ENCODE peak calls at places on chromosome 1, in four cellular contexts. T, Q, G and M are unnamed samples.

GRCh38 chr1:226100436-226101347 is 38.2 kb downstream of the H3-3A start:
- DNase-seq in G (no peak), Q (peak), T (peak), M (no peak)

GRCh38 chr1:228830954-228831481 is 95.7 kb downstream of the RHOU start:
- DNase-seq in Q (no peak), T (peak), G (peak), M (no peak)

GRCh38 chr1:19859876-19860275 is 22.3 kb upstream of the OTUD3 start:
- DNase-seq in T (no peak), G (no peak), Q (no peak), M (no peak)

GRCh38 chr1:240691521-240692338 is 79.8 kb upstream of the GREM2 start:
- DNase-seq in Q (no peak), T (peak), G (no peak), M (peak)

GRCh38 chr1:53526451-53527101 is 67.4 kb downstream of the DMRTB1 start:
- DNase-seq in Q (no peak), T (peak), G (no peak), M (no peak)

GRCh38 chr1:154961497-154962237 is at the start of gene PYGO2:
- DNase-seq in T (peak), G (no peak), Q (peak), M (peak)

GRCh38 chr1:178496410-178497135 is at the start of gene CLEC20A:
- DNase-seq in T (no peak), G (no peak), Q (no peak), M (no peak)

GRCh38 chr1:151032164-151032563 is 4.2 kb upstream of the BNIPL start:
- DNase-seq in G (no peak), Q (no peak), T (no peak), M (no peak)

GRCh38 chr1:227729881-227730629 is 5.0 kb downstream of the JMJD4 start:
- DNase-seq in T (peak), G (no peak), Q (peak), M (peak)

GRCh38 chr1:25137521-25138395 is 94.5 kb downstream of the SYF2 start:
- DNase-seq in T (no peak), Q (no peak), G (no peak), M (no peak)

GRCh38 chr1:25134307-25134706 is 98.0 kb downstream of the SYF2 start:
- DNase-seq in T (no peak), Q (no peak), G (no peak), M (no peak)

GRCh38 chr1:25137106-25137505 is 95.2 kb downstream of the SYF2 start:
- DNase-seq in G (no peak), Q (no peak), T (no peak), M (no peak)

GRCh38 chr1:25134801-25135585 is 97.3 kb downstream of the SYF2 start:
- DNase-seq in Q (no peak), G (no peak), T (no peak), M (no peak)

GRCh38 chr1:25135903-25136302 is 96.4 kb downstream of the SYF2 start:
- DNase-seq in T (no peak), G (no peak), Q (no peak), M (no peak)
- TF ChIP-seq FOS in T (no peak), G (no peak), Q (no peak), M (no peak)

DNA sequence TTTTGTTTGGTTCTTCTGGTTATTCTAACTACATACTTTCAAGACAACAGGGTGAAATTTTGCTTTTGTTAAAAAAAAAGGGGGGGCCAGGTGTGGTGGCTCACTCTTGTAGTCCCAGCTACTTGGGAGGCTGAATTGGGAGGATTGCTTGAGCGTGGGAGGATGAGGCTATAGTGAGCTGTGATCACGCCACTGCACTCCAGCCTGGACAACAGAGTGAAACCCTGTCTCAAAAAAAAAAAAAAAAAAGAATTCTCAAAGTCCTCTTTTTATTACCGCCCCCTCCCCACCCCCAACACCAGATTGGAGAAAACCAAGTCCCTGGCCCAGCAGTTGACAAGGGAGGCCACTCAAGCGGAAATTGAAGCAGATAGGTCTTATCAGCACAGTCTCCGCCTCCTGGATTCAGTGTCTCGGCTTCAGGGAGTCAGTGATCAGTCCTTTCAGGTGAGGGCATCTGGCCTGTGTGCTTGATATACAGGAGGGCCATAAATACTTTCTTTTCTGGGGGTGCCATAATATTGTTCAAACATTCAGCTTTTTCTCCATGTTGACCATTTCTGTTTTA is 50.2 kb downstream of the LAMC2 start:
- DNase-seq in G (no peak), T (no peak), Q (no peak), M (no peak)
- TF ChIP-seq FOS in G (no peak), T (no peak), Q (no peak), M (no peak)

GRCh38 chr1:38037481-38037939 is 9.1 kb downstream of the POU3F1 start:
- DNase-seq in G (no peak), Q (no peak), T (no peak), M (peak)
- TF ChIP-seq FOS in G (no peak), Q (no peak), T (no peak), M (no peak)

DNA sequence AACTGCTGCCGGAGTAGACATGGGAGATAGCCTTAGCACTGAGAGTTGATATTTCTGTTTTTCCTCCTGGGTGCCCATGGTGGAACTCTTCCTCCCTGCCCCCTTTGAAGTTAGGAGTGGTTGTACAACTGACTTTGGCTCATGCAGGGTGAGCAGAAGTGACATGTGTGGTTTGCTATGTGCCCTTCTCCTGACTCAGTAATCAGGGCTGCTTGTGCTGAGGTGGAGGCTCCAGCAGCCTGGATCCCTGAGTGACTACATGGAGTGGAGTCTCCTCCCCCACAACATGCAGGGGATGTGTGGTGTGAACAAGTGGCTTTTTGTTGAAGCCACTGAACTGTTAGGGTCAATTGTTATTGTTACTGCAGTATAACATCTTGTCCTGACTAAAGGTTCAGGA is 261.6 kb downstream of the CAMTA1 start:
- DNase-seq in T (peak), Q (no peak), G (no peak), M (no peak)
- TF ChIP-seq FOS in T (no peak), Q (no peak), G (no peak), M (no peak)

GRCh38 chr1:190477687-190478192 is at the start of gene BRINP3:
- DNase-seq in G (no peak), Q (peak), T (peak), M (no peak)
- TF ChIP-seq FOS in G (no peak), Q (no peak), T (no peak), M (no peak)

GRCh38 chr1:112637257-112638108 is 17.9 kb downstream of the CAPZA1 start:
- DNase-seq in G (no peak), T (peak), Q (no peak), M (no peak)
- TF ChIP-seq FOS in G (no peak), T (no peak), Q (no peak), M (no peak)